ENCODE peak calls at places on chromosome 15, in ten cellular contexts. M, A, P, J, V, N, L, H, T and Z are unnamed samples.

GRCh38 chr15:63506537-63507035 is 2.2 kb downstream of the USP3 start:
- DNase-seq in M (no peak), A (no peak), P (no peak), J (no peak), V (peak), N (no peak), L (no peak), H (no peak), T (peak), Z (peak)

GRCh38 chr15:20645956-20646355 is 104.4 kb upstream of the GOLGA6L6 start:
- DNase-seq in M (no peak), A (no peak), P (no peak), J (peak), V (peak), N (peak), L (peak), H (no peak), T (no peak), Z (no peak)

GRCh38 chr15:69570997-69571396 is 118.4 kb downstream of the RPLP1 start:
- DNase-seq in M (no peak), A (no peak), P (no peak), J (no peak), V (no peak), N (no peak), L (no peak), H (no peak), T (no peak), Z (no peak)

GRCh38 chr15:93235926-93236781 is 147.1 kb upstream of the RGMA start:
- DNase-seq in M (no peak), A (no peak), P (peak), J (no peak), V (no peak), N (no peak), L (no peak), H (no peak), T (no peak), Z (no peak)

GRCh38 chr15:83474578-83474977 is 27.4 kb downstream of the SH3GL3 start:
- DNase-seq in M (no peak), A (no peak), P (no peak), J (no peak), V (no peak), N (no peak), L (no peak), H (no peak), T (no peak), Z (no peak)

GRCh38 chr15:46442196-46442595 is 807.4 kb downstream of the SQOR start:
- DNase-seq in M (no peak), A (no peak), P (no peak), J (no peak), V (peak), N (no peak), L (no peak), H (no peak), T (no peak), Z (peak)

GRCh38 chr15:29089731-29090616 is 179.6 kb downstream of the NSMCE3 start:
- DNase-seq in M (no peak), A (no peak), P (peak), J (no peak), V (no peak), N (no peak), L (peak), H (no peak), T (no peak), Z (no peak)

GRCh38 chr15:40054746-40055575 is 16.0 kb upstream of the SRP14 start:
- DNase-seq in M (no peak), A (no peak), P (no peak), J (peak), V (no peak), N (peak), L (peak), H (no peak), T (no peak), Z (no peak)

GRCh38 chr15:98226578-98226977 is 266.1 kb downstream of the ARRDC4 start:
- DNase-seq in M (no peak), A (no peak), P (no peak), J (peak), V (no peak), N (no peak), L (no peak), H (no peak), T (peak), Z (peak)

GRCh38 chr15:52097176-52097575 is 15.4 kb downstream of the BCL2L10 start:
- DNase-seq in M (no peak), A (no peak), P (no peak), J (no peak), V (peak), N (no peak), L (peak), H (no peak), T (no peak), Z (no peak)

GRCh38 chr15:56838085-56838484 is 80.4 kb upstream of the TCF12 start:
- DNase-seq in M (no peak), A (no peak), P (no peak), J (no peak), V (no peak), N (peak), L (no peak), H (no peak), T (no peak), Z (no peak)

GRCh38 chr15:73947651-73948050 is 21.4 kb downstream of the LOXL1 start:
- DNase-seq in M (no peak), A (no peak), P (no peak), J (no peak), V (no peak), N (no peak), L (no peak), H (no peak), T (no peak), Z (no peak)

GRCh38 chr15:61106044-61106834 is 122.9 kb downstream of the RORA start:
- DNase-seq in M (no peak), A (no peak), P (no peak), J (no peak), V (no peak), N (no peak), L (no peak), H (no peak), T (no peak), Z (no peak)

GRCh38 chr15:80641384-80641783 is 53.7 kb upstream of the ABHD17C start:
- DNase-seq in M (no peak), A (no peak), P (no peak), J (no peak), V (no peak), N (no peak), L (no peak), H (no peak), T (no peak), Z (no peak)

GRCh38 chr15:45630958-45631691 is 3.7 kb upstream of the SQOR start:
- DNase-seq in M (no peak), A (no peak), P (no peak), J (peak), V (peak), N (no peak), L (peak), H (no peak), T (peak), Z (peak)

GRCh38 chr15:100241572-100242479 is 99.9 kb downstream of the ADAMTS17 start:
- DNase-seq in M (no peak), A (no peak), P (peak), J (peak), V (peak), N (no peak), L (peak), H (no peak), T (peak), Z (peak)

GRCh38 chr15:46865155-46865554 is 852.1 kb upstream of the SEMA6D start:
- DNase-seq in M (no peak), A (no peak), P (no peak), J (no peak), V (no peak), N (no peak), L (no peak), H (no peak), T (no peak), Z (no peak)

GRCh38 chr15:96337991-96338771 is 7.7 kb downstream of the NR2F2 start:
- DNase-seq in M (no peak), A (no peak), P (peak), J (no peak), V (peak), N (no peak), L (peak), H (no peak), T (no peak), Z (no peak)

GRCh38 chr15:42772126-42772525 is 35.2 kb upstream of the CDAN1 start:
- DNase-seq in M (no peak), A (no peak), P (no peak), J (no peak), V (no peak), N (no peak), L (no peak), H (no peak), T (no peak), Z (no peak)

GRCh38 chr15:79978694-79979519 is 7.9 kb upstream of the BCL2A1 start:
- DNase-seq in M (no peak), A (no peak), P (no peak), J (peak), V (peak), N (no peak), L (peak), H (no peak), T (peak), Z (peak)

GRCh38 chr15:32781781-32782180 is 64.0 kb downstream of the GREM1 start:
- DNase-seq in M (no peak), A (no peak), P (peak), J (no peak), V (no peak), N (no peak), L (no peak), H (no peak), T (peak), Z (peak)

GRCh38 chr15:40307421-40308165 is at the start of gene PLCB2:
- DNase-seq in M (peak), A (no peak), P (peak), J (no peak), V (no peak), N (peak), L (no peak), H (peak), T (no peak), Z (no peak)

GRCh38 chr15:73950479-73951043 is 24.3 kb downstream of the LOXL1 start:
- DNase-seq in M (no peak), A (no peak), P (no peak), J (no peak), V (no peak), N (no peak), L (peak), H (no peak), T (no peak), Z (no peak)

GRCh38 chr15:22979069-22979698 is 984 bp downstream of the CYFIP1 start:
- DNase-seq in M (peak), A (peak), P (peak), J (peak), V (peak), N (peak), L (peak), H (peak), T (peak), Z (peak)
- TF ChIP-seq CTCF in M (no peak), A (no peak), P (no peak), J (no peak), V (no peak), N (no peak), L (no peak), H (no peak), T (no peak), Z (no peak)

GRCh38 chr15:78242128-78242527 is 7.8 kb upstream of the ACSBG1 start:
- DNase-seq in M (peak), A (no peak), P (peak), J (no peak), V (peak), N (no peak), L (peak), H (peak), T (peak), Z (no peak)
- TF ChIP-seq CTCF in M (peak), A (peak), P (peak), J (peak), V (peak), N (no peak), L (peak), H (peak), T (peak), Z (peak)

DNA sequence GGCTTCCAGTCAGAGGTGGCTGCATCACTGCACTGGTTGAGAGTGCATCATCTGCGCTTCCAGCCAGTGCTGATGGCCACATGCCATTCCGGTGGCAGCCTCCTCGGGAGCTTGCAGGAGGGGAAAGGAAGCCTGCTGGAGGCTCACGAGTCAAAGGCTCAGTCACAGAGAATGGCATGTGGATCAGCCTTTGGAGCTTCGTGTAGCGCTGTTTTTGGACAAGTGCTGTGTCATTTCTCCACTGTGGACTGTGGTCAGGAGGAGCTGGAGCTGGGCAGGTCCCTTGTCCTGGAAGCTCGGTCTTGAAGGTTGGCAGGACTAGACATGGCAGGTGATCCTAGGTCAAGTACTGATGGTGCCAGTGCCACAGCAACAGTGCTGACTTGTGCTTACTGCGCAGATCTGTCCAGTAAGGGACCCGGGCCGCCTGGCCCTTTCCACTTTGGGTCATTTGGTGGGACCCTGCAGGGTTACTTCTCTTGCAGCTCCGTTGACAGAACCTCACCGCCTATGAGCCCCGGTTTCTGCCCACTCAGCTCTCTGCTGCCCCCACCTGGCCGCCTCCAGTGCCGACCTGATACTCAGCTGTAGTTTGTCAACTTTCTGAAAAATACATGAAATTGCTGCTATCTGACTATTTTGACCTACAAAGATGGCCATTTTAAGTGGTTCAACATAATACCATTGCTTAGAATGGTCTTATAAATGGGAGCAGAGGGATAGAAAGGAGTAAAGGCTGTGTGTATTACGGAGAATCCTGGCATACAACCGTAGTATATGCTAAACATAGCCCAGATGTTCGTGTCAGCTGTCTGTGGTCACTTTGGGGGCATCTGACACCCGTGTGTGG is 27.6 kb upstream of the TRPM1 start:
- DNase-seq in M (peak), A (peak), P (peak), J (peak), V (peak), N (peak), L (peak), H (peak), T (peak), Z (peak)
- TF ChIP-seq CTCF in M (peak), A (peak), P (peak), J (peak), V (peak), N (peak), L (peak), H (peak), T (peak), Z (peak)

GRCh38 chr15:85289677-85290365 is 90.6 kb upstream of the AKAP13 start:
- DNase-seq in M (no peak), A (no peak), P (peak), J (peak), V (peak), N (peak), L (peak), H (peak), T (peak), Z (peak)
- TF ChIP-seq CTCF in M (peak), A (peak), P (peak), J (peak), V (peak), N (peak), L (peak), H (peak), T (peak), Z (peak)

GRCh38 chr15:72892986-72893385 is 109.4 kb upstream of the ADPGK start:
- DNase-seq in M (no peak), A (no peak), P (no peak), J (no peak), V (no peak), N (no peak), L (no peak), H (no peak), T (no peak), Z (no peak)

GRCh38 chr15:72889545-72889944 is 106.0 kb upstream of the ADPGK start:
- DNase-seq in M (no peak), A (no peak), P (no peak), J (no peak), V (no peak), N (no peak), L (no peak), H (no peak), T (no peak), Z (no peak)

GRCh38 chr15:72888211-72888610 is 104.7 kb upstream of the ADPGK start:
- DNase-seq in M (no peak), A (no peak), P (no peak), J (no peak), V (no peak), N (no peak), L (no peak), H (no peak), T (no peak), Z (no peak)

GRCh38 chr15:72890043-72890442 is 106.5 kb upstream of the ADPGK start:
- DNase-seq in M (peak), A (no peak), P (no peak), J (no peak), V (no peak), N (no peak), L (no peak), H (no peak), T (no peak), Z (no peak)
- TF ChIP-seq CTCF in M (no peak), A (no peak), P (no peak), J (no peak), V (no peak), N (no peak), L (no peak), H (no peak), T (no peak), Z (no peak)

GRCh38 chr15:59616390-59616789 is 4.8 kb downstream of the GCNT3 start:
- DNase-seq in M (no peak), A (no peak), P (peak), J (no peak), V (no peak), N (no peak), L (no peak), H (peak), T (peak), Z (peak)
- TF ChIP-seq CTCF in M (no peak), A (no peak), P (peak), J (no peak), V (no peak), N (no peak), L (no peak), H (peak), T (peak), Z (peak)

GRCh38 chr15:41714291-41714690 is 54.1 kb downstream of the MGA start:
- DNase-seq in M (no peak), A (no peak), P (no peak), J (no peak), V (no peak), N (no peak), L (no peak), H (no peak), T (no peak), Z (no peak)

GRCh38 chr15:41716864-41717263 is 56.7 kb downstream of the MGA start:
- DNase-seq in M (no peak), A (no peak), P (no peak), J (no peak), V (no peak), N (no peak), L (no peak), H (no peak), T (no peak), Z (no peak)

DNA sequence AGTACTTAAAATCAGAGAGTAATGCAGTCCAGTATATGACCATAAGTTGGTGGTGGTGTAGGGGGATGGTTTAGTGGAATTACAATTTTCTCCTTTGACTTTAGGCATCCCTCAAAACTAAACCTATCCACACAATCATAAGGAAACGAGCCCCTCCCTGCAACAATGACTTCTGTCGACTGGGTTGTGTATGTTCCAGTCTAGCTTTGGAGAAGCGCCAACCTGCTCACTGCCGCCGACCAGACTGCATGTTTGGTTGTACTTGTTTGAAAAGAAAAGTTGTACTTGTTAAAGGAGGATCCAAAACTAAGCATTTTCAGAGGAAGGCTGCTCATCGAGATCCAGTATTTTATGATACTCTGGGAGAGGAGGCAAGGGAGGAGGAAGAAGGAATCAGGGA is 52.8 kb downstream of the MGA start:
- DNase-seq in M (no peak), A (no peak), P (no peak), J (no peak), V (no peak), N (no peak), L (peak), H (no peak), T (no peak), Z (no peak)
- TF ChIP-seq CTCF in M (no peak), A (no peak), P (no peak), J (no peak), V (no peak), N (no peak), L (no peak), H (no peak), T (no peak), Z (no peak)

GRCh38 chr15:65372787-65373067 is 5.1 kb downstream of the IGDCC3 start:
- DNase-seq in M (peak), A (no peak), P (no peak), J (no peak), V (no peak), N (no peak), L (no peak), H (no peak), T (no peak), Z (no peak)
- TF ChIP-seq CTCF in M (no peak), A (no peak), P (no peak), J (no peak), V (no peak), N (no peak), L (no peak), H (no peak), T (no peak), Z (no peak)

DNA sequence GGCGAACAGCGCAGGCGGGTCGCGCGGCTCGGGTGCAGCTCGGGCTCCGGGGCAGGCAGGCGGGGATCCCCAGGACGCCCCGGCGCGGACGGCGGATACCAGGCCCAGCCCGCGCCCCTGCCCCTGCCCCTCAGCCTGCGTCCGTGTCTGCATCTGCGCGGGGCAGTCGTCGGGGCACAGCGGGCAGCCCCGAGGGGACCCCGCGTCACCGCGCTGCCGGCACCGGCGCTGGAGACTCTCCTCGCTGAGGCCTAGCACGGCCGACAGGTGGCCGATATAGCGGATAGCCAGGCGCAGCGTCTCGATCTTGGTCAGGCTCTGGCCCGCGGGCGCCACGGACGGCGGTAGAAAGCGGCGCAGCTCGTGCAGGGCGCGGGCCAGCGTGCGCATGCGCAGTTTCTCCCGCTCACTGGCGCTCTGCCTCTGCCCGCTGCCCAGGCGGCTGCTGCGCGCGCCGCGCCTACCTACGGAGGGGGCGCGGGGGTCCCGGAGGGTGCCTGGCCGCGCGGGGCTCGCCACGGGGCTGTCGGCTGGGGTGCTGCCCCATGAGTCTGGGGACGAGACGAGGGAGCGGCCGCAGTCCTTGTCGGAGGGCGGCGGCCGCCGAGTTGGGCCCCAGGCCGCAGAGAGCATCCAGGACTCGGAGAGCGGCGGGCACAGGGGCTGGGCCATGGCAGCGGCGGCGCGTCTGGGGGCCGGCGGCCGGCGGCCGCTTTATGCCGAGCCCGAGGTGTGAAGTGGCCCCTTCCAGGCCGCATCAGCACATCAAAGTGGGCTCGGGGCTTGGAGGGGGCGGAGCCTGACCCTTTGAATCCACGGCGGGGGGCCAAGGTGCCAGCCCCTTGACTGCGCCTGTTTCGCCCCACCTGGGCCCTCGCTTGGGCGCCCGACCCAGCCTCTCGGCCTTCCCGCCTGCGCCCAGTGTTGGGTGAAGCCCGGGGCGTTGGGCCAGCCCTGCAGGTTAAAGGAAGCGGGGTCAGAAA is at the start of gene MESP1:
- DNase-seq in M (peak), A (peak), P (peak), J (peak), V (peak), N (peak), L (peak), H (peak), T (peak), Z (peak)
- TF ChIP-seq CTCF in M (peak), A (peak), P (peak), J (peak), V (peak), N (peak), L (peak), H (peak), T (peak), Z (peak)